ENCODE peak calls at places on chromosomes 6 and 20, in four cellular contexts. X is stimulated activated CD4-positive, alpha-beta T cell treated with anti-CD3 and anti-CD28 coated beads, Interleukin-15, amount 100 ng/mL, for 48 hours; E is neural progenitor cell; F is T-helper 2 cell. Z is an unnamed sample.

GRCh38 chr6:129617986-129618385 is 92.0 kb downstream of the ARHGAP18 start:
- DNase-seq in X (no peak), E (no peak), F (no peak), Z (no peak)

GRCh38 chr6:13648850-13649249 is 33.7 kb downstream of the NOL7 start:
- DNase-seq in X (no peak), E (no peak), F (no peak), Z (no peak)

GRCh38 chr6:31575335-31575901 is at the start of gene TNF:
- DNase-seq in X (peak), E (no peak), F (peak), Z (peak)

GRCh38 chr6:4913705-4914411 is 90.0 kb downstream of the RPP40 start:
- DNase-seq in X (no peak), E (no peak), F (no peak), Z (no peak)

GRCh38 chr20:55782861-55783260 is 222.5 kb downstream of the CBLN4 start:
- DNase-seq in X (no peak), E (no peak), F (no peak), Z (no peak)

GRCh38 chr6:89372506-89372901 is 20.0 kb upstream of the UBE2J1 start:
- DNase-seq in X (no peak), E (no peak), F (peak), Z (no peak)

GRCh38 chr6:43870660-43871061 is 100.7 kb downstream of the VEGFA start:
- DNase-seq in X (no peak), E (no peak), F (no peak), Z (no peak)

GRCh38 chr20:36856691-36857635 is 19.0 kb upstream of the TLDC2 start:
- DNase-seq in X (no peak), E (no peak), F (peak), Z (no peak)

GRCh38 chr6:169665289-169665688 is 36.5 kb downstream of the WDR27 start:
- DNase-seq in X (no peak), E (no peak), F (no peak), Z (no peak)

GRCh38 chr20:2836035-2836434 is 4.4 kb downstream of the PCED1A start:
- DNase-seq in X (no peak), E (no peak), F (no peak), Z (no peak)

GRCh38 chr6:104789770-104790190 is 69.9 kb downstream of the HACE1 start:
- DNase-seq in X (no peak), E (no peak), F (peak), Z (no peak)

GRCh38 chr6:132587462-132587861 is 2.1 kb downstream of the TAAR5 start:
- DNase-seq in X (no peak), E (no peak), F (no peak), Z (no peak)

GRCh38 chr6:117267766-117268534 is 2.6 kb downstream of the VGLL2 start:
- DNase-seq in X (no peak), E (peak), F (no peak), Z (no peak)